ENCODE peak calls at places on chromosomes 5 and 9, in five cellular contexts. P is GM10248, T is fibroblast of mammary gland, J is AG04449, O is cardiac muscle cell. R is an unnamed sample.

GRCh38 chr9:94757158-94757557 is 30.7 kb downstream of the AOPEP start:
- DNase-seq in P (no peak), T (peak), J (peak), O (no peak), R (no peak)

GRCh38 chr5:168987540-168988300 is 313.2 kb downstream of the SLIT3 start:
- DNase-seq in P (peak), T (peak), J (no peak), O (peak), R (peak)

GRCh38 chr5:170861855-170862766 is at the start of gene RANBP17:
- DNase-seq in P (peak), T (peak), J (no peak), O (peak), R (peak)

GRCh38 chr5:111551569-111552275 is 39.4 kb upstream of the STARD4 start:
- DNase-seq in P (no peak), T (no peak), J (no peak), O (no peak), R (peak)

GRCh38 chr5:179558912-179559279 is 8.5 kb downstream of the RUFY1 start:
- DNase-seq in P (no peak), T (peak), J (no peak), O (peak), R (peak)

GRCh38 chr5:100722657-100723056 is 180.4 kb downstream of the ST8SIA4 start:
- DNase-seq in P (no peak), T (no peak), J (no peak), O (no peak), R (no peak)

GRCh38 chr5:162289489-162289888 is 221.9 kb downstream of the GABRG2 start:
- DNase-seq in P (no peak), T (no peak), J (no peak), O (no peak), R (no peak)

GRCh38 chr5:159469496-159470370 is 139.4 kb upstream of the IL12B start:
- DNase-seq in P (no peak), T (no peak), J (no peak), O (no peak), R (peak)

GRCh38 chr9:98306384-98307145 is 51.1 kb upstream of the TBC1D2 start:
- DNase-seq in P (no peak), T (no peak), J (no peak), O (no peak), R (no peak)

GRCh38 chr5:68479524-68479923 is 264.0 kb downstream of the PIK3R1 start:
- DNase-seq in P (no peak), T (no peak), J (no peak), O (no peak), R (no peak)

GRCh38 chr5:68255305-68256130 is 40.0 kb downstream of the PIK3R1 start:
- DNase-seq in P (no peak), T (no peak), J (no peak), O (no peak), R (no peak)

GRCh38 chr5:147949711-147950573 is 43.6 kb upstream of the C5orf46 start:
- DNase-seq in P (peak), T (peak), J (peak), O (peak), R (peak)

GRCh38 chr9:114180701-114181582 is 25.6 kb downstream of the COL27A1 start:
- DNase-seq in P (no peak), T (no peak), J (no peak), O (peak), R (no peak)

GRCh38 chr9:129109504-129109903 is 1.1 kb downstream of the CRAT start:
- DNase-seq in P (no peak), T (peak), J (no peak), O (no peak), R (peak)

GRCh38 chr9:92159058-92159457 is 43.8 kb upstream of the SPTLC1 start:
- DNase-seq in P (no peak), T (no peak), J (no peak), O (no peak), R (no peak)

GRCh38 chr9:73079326-73079725 is 72.3 kb upstream of the ANXA1 start:
- DNase-seq in P (no peak), T (no peak), J (no peak), O (no peak), R (peak)

GRCh38 chr9:4375424-4376195 is 75.7 kb upstream of the GLIS3 start:
- DNase-seq in P (no peak), T (peak), J (peak), O (peak), R (peak)

GRCh38 chr5:80153586-80154126 is 102.2 kb downstream of the SERINC5 start:
- DNase-seq in P (no peak), T (no peak), J (no peak), O (no peak), R (no peak)

GRCh38 chr5:138934971-138935370 is 59.8 kb upstream of the LRRTM2 start:
- DNase-seq in P (no peak), T (no peak), J (no peak), O (no peak), R (no peak)

GRCh38 chr5:43432486-43433365 is 20.5 kb upstream of the CCL28 start:
- DNase-seq in P (no peak), T (peak), J (peak), O (no peak), R (peak)

GRCh38 chr9:114083693-114084092 is 5.6 kb upstream of the AMBP start:
- DNase-seq in P (no peak), T (peak), J (no peak), O (no peak), R (no peak)

GRCh38 chr5:174535691-174536090 is 188.7 kb upstream of the MSX2 start:
- DNase-seq in P (no peak), T (peak), J (no peak), O (no peak), R (peak)

GRCh38 chr5:58046371-58046770 is 413.5 kb downstream of the PLK2 start:
- DNase-seq in P (no peak), T (no peak), J (no peak), O (no peak), R (no peak)

GRCh38 chr5:168238422-168238821 is 53.0 kb upstream of the WWC1 start:
- DNase-seq in P (no peak), T (no peak), J (no peak), O (no peak), R (no peak)

GRCh38 chr9:1050125-1050895 is at the start of gene DMRT2:
- DNase-seq in P (peak), T (peak), J (no peak), O (peak), R (no peak)

GRCh38 chr5:2135833-2136232 is 253.1 kb upstream of the IRX4 start:
- DNase-seq in P (no peak), T (no peak), J (no peak), O (no peak), R (no peak)

GRCh38 chr9:114348906-114349482 is 19.3 kb downstream of the ORM2 start:
- DNase-seq in P (peak), T (peak), J (peak), O (peak), R (peak)

GRCh38 chr5:136062563-136063274 is 33.9 kb downstream of the TGFBI start:
- DNase-seq in P (peak), T (peak), J (no peak), O (peak), R (peak)

GRCh38 chr9:127444921-127445850 is 6.0 kb downstream of the RPL12 start:
- DNase-seq in P (no peak), T (peak), J (no peak), O (no peak), R (peak)

GRCh38 chr9:14616188-14616982 is 76.8 kb downstream of the ZDHHC21 start:
- DNase-seq in P (no peak), T (peak), J (peak), O (peak), R (peak)

DNA sequence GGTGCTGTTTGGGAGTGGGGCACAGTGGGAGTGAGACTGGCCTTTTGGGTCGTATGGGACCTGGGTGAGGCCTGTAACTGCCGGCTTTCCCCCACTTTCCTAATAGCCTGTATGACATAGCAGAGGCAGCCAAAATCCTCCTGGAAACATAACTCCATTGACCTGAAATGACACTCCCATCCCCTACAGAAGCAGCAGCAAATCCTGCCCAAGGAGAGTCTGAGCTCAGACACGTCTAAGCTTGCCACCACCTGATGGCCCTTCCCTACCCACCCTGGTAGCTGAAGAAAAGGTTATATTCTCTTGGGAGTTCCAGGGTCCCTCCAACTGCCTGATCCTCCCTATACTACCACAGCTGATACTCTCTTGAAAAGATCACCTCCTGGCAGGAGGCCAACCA is 179.8 kb upstream of the ARRDC3 start:
- DNase-seq in P (no peak), T (no peak), J (no peak), O (no peak), R (no peak)
- TF ChIP-seq CTCF in P (no peak), T (no peak), J (no peak), O (no peak), R (no peak)

GRCh38 chr5:94111209-94112004 is 370.0 kb upstream of the POU5F2 start:
- DNase-seq in P (peak), T (peak), J (peak), O (peak), R (peak)
- TF ChIP-seq CTCF in P (no peak), T (peak), J (peak), O (peak), R (no peak)

GRCh38 chr5:112626079-112626478 is 111.6 kb upstream of the APC start:
- DNase-seq in P (no peak), T (no peak), J (no peak), O (no peak), R (no peak)

GRCh38 chr5:112626715-112627114 is 111.0 kb upstream of the APC start:
- DNase-seq in P (no peak), T (no peak), J (no peak), O (no peak), R (no peak)

GRCh38 chr5:112625586-112625985 is 112.1 kb upstream of the APC start:
- DNase-seq in P (no peak), T (no peak), J (no peak), O (no peak), R (no peak)

GRCh38 chr5:112630246-112631009 is 107.3 kb upstream of the APC start:
- DNase-seq in P (no peak), T (peak), J (no peak), O (no peak), R (peak)

DNA sequence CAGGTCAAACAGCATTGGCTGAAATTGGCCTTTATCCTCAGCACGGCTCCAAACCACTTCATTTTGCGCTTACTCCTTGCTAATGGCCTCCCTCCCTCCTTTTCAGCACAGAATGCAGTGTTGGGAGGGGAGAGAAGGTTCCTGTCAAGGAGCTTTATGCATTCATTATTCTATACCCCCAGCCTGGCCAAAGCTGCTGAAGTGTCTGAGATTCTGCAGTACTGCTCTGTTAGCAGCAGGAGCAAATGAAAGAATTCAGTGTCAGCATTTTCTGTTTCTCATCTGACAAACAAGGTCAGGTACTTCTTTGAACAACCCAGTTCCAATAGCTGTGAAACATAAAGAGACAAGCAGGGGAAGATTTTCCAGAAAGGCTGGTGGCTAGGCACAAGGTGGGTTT is 109.5 kb upstream of the APC start:
- DNase-seq in P (no peak), T (no peak), J (no peak), O (peak), R (no peak)
- TF ChIP-seq CTCF in P (no peak), T (no peak), J (no peak), O (no peak), R (no peak)

GRCh38 chr5:53311661-53312060 is 168.8 kb upstream of the FST start:
- DNase-seq in P (no peak), T (no peak), J (no peak), O (no peak), R (no peak)

GRCh38 chr5:53313131-53313530 is 167.3 kb upstream of the FST start:
- DNase-seq in P (no peak), T (no peak), J (no peak), O (no peak), R (no peak)

GRCh38 chr5:53309653-53310052 is 170.8 kb upstream of the FST start:
- DNase-seq in P (no peak), T (no peak), J (no peak), O (no peak), R (no peak)
- TF ChIP-seq CTCF in P (no peak), T (no peak), J (no peak), O (no peak), R (no peak)

R was measured in PC-3.